ENCODE peak calls at places on chromosomes 2 and 18, in seven cellular contexts. U is upper lobe of left lung, J is NCI-H1092 treated with DMSO at 0.1 percent for 48 hours, S is cardiac muscle cell, I is bronchial epithelial cell, P is keratinocyte, G is GM04504. B is an unnamed sample.

GRCh38 chr2:150472122-150472899 is 15.2 kb downstream of the RND3 start:
- DNase-seq in U (no peak), S (no peak), G (peak; percentile 63), I (peak; percentile 61), J (no peak), P (peak; percentile 38), B (peak; percentile 86)

GRCh38 chr2:233535276-233535675 is 31.3 kb downstream of the USP40 start:
- DNase-seq in J (no peak), G (no peak), S (no peak), P (no peak), I (no peak), U (no peak), B (no peak)

GRCh38 chr2:53632714-53633113 is 134.9 kb upstream of the CHAC2 start:
- DNase-seq in J (peak; percentile 1), I (peak; percentile 5), G (peak; percentile 6), P (no peak), S (no peak), U (no peak), B (peak; percentile 5)

GRCh38 chr2:159960413-159960812 is 102.0 kb downstream of the PLA2R1 start:
- DNase-seq in I (peak; percentile 97), S (no peak), U (no peak), G (no peak), J (peak; percentile 13), P (peak; percentile 92), B (peak; percentile 84)

GRCh38 chr2:224904390-224904789 is 137.9 kb downstream of the DOCK10 start:
- DNase-seq in S (no peak), U (no peak), G (no peak), I (no peak), P (no peak), J (no peak), B (peak; percentile 59)

GRCh38 chr2:189657867-189658266 is 3.4 kb upstream of the ASNSD1 start:
- DNase-seq in J (no peak), G (no peak), I (no peak), S (peak; percentile 68), U (no peak), P (no peak), B (no peak)

GRCh38 chr2:211690736-211691135 is 847.9 kb downstream of the ERBB4 start:
- DNase-seq in S (no peak), P (no peak), I (no peak), U (no peak), G (no peak), J (no peak), B (no peak)

GRCh38 chr2:25955869-25956535 is 26.3 kb downstream of the KIF3C start:
- DNase-seq in J (no peak), S (no peak), P (no peak), U (no peak), G (no peak), I (no peak), B (no peak)

GRCh38 chr2:61335226-61335625 is 135.7 kb downstream of the USP34 start:
- DNase-seq in P (no peak), U (no peak), I (no peak), G (no peak), S (no peak), J (no peak), B (no peak)

GRCh38 chr2:24708537-24709152 is 84.5 kb downstream of the PTRHD1 start:
- DNase-seq in G (no peak), U (no peak), P (no peak), J (no peak), I (peak; percentile 86), S (no peak), B (peak; percentile 61)

GRCh38 chr2:50851891-50852290 is 180.0 kb downstream of the NRXN1 start:
- DNase-seq in G (no peak), P (no peak), S (no peak), I (no peak), U (no peak), J (no peak), B (no peak)

GRCh38 chr2:159322419-159322818 is 35.9 kb upstream of the WDSUB1 start:
- DNase-seq in J (no peak), G (no peak), P (no peak), U (no peak), S (no peak), I (no peak), B (no peak)

GRCh38 chr2:7118606-7119503 is 201.6 kb downstream of the RNF144A start:
- DNase-seq in P (no peak), U (no peak), J (no peak), I (peak; percentile 8), G (peak; percentile 25), S (peak; percentile 55), B (peak; percentile 17)

GRCh38 chr2:96775160-96775559 is 14.5 kb downstream of the CNNM4 start:
- DNase-seq in G (no peak), U (no peak), I (no peak), P (no peak), J (no peak), S (no peak), B (no peak)

GRCh38 chr2:129253461-129253812 is 726.0 kb upstream of the RAB6C start:
- DNase-seq in G (no peak), P (no peak), U (no peak), I (no peak), S (peak; percentile 17), J (peak; percentile 1), B (no peak)

GRCh38 chr2:150167711-150168110 is 319.8 kb downstream of the RND3 start:
- DNase-seq in G (no peak), J (no peak), I (peak; percentile 79), U (no peak), S (no peak), P (peak; percentile 17), B (peak; percentile 53)

GRCh38 chr2:232981767-232982360 is 31.2 kb downstream of the NGEF start:
- DNase-seq in I (no peak), G (no peak), P (no peak), U (no peak), J (no peak), S (no peak), B (no peak)

GRCh38 chr2:127163922-127164321 is 56.2 kb downstream of the CYP27C1 start:
- DNase-seq in U (no peak), J (no peak), G (no peak), I (no peak), P (no peak), S (no peak), B (no peak)

GRCh38 chr18:68445131-68445530 is 269.8 kb downstream of the TMX3 start:
- DNase-seq in G (no peak), J (no peak), I (no peak), S (no peak), U (no peak), P (no peak), B (no peak)

GRCh38 chr2:20071397-20072383 is 20.3 kb upstream of the LAPTM4A start:
- DNase-seq in J (peak; percentile 53), U (peak; percentile 15), P (no peak), I (peak; percentile 83), G (peak; percentile 97), S (no peak), B (peak; percentile 99)

GRCh38 chr2:144747571-144747970 is 227.7 kb upstream of the ZEB2 start:
- DNase-seq in P (no peak), G (no peak), U (no peak), I (no peak), S (no peak), J (no peak), B (no peak)

GRCh38 chr2:200640906-200641305 is 55.1 kb downstream of the AOX1 start:
- DNase-seq in J (no peak), I (no peak), P (no peak), U (no peak), S (no peak), G (no peak), B (no peak)

GRCh38 chr18:22676423-22676822 is 256.7 kb upstream of the RBBP8 start:
- DNase-seq in P (no peak), S (no peak), U (no peak), J (no peak), G (no peak), I (peak; percentile 64), B (peak; percentile 42)